ENCODE peak calls at places on chromosomes 1 and 21, in nine cellular contexts. One of them, this sample, is unnamed.
A peak's percentile ranks its signal among the peaks of the same experiment; 100 is the strongest.

GRCh38 chr1:25715888-25716287 is 84.1 kb upstream of the SELENON start:
- DNase-seq in NCI-H146: no peak
- DNase-seq in Caki2: no peak
- DNase-seq in endothelial cell: no peak
- DNase-seq in CD8-positive, alpha-beta memory T cell: no peak
- DNase-seq in H54: no peak
- DNase-seq in AG10803: no peak
- DNase-seq in fibroblast of pulmonary artery: no peak
- DNase-seq in HCT116: no peak
- DNase-seq in this sample: no peak

GRCh38 chr1:235642943-235643371 is 6.6 kb downstream of the GNG4 start:
- DNase-seq in NCI-H146: no peak
- DNase-seq in Caki2: no peak
- DNase-seq in endothelial cell: no peak
- DNase-seq in CD8-positive, alpha-beta memory T cell: no peak
- DNase-seq in H54: no peak
- DNase-seq in AG10803: no peak
- DNase-seq in fibroblast of pulmonary artery: no peak
- DNase-seq in HCT116: no peak
- DNase-seq in this sample: no peak

GRCh38 chr1:213123532-213123931 is 72.5 kb downstream of the RPS6KC1 start:
- DNase-seq in NCI-H146: peak; percentile 82
- DNase-seq in Caki2: no peak
- DNase-seq in endothelial cell: no peak
- DNase-seq in CD8-positive, alpha-beta memory T cell: no peak
- DNase-seq in H54: no peak
- DNase-seq in AG10803: peak; percentile 40
- DNase-seq in fibroblast of pulmonary artery: peak; percentile 68
- DNase-seq in HCT116: peak; percentile 72
- DNase-seq in this sample: no peak

GRCh38 chr1:44405041-44405803 is at the start of gene RNF220:
- DNase-seq in NCI-H146: peak; percentile 80
- DNase-seq in Caki2: peak; percentile 92
- DNase-seq in endothelial cell: peak; percentile 79
- DNase-seq in CD8-positive, alpha-beta memory T cell: no peak
- DNase-seq in H54: peak; percentile 65
- DNase-seq in AG10803: peak; percentile 68
- DNase-seq in fibroblast of pulmonary artery: peak; percentile 67
- DNase-seq in HCT116: peak; percentile 79
- DNase-seq in this sample: no peak

GRCh38 chr1:41277371-41277994 is 35.4 kb upstream of the SCMH1 start:
- DNase-seq in NCI-H146: no peak
- DNase-seq in Caki2: no peak
- DNase-seq in endothelial cell: no peak
- DNase-seq in CD8-positive, alpha-beta memory T cell: no peak
- DNase-seq in H54: no peak
- DNase-seq in AG10803: no peak
- DNase-seq in fibroblast of pulmonary artery: no peak
- DNase-seq in HCT116: no peak
- DNase-seq in this sample: peak; percentile 62

GRCh38 chr1:16076003-16076870 is 2.8 kb upstream of the FAM131C start:
- DNase-seq in NCI-H146: no peak
- DNase-seq in Caki2: peak; percentile 91
- DNase-seq in endothelial cell: no peak
- DNase-seq in CD8-positive, alpha-beta memory T cell: no peak
- DNase-seq in H54: peak; percentile 71
- DNase-seq in AG10803: peak; percentile 86
- DNase-seq in fibroblast of pulmonary artery: peak; percentile 89
- DNase-seq in HCT116: peak; percentile 82
- DNase-seq in this sample: no peak

GRCh38 chr1:58508629-58509028 is 37.9 kb downstream of the OMA1 start:
- DNase-seq in NCI-H146: no peak
- DNase-seq in Caki2: no peak
- DNase-seq in endothelial cell: no peak
- DNase-seq in CD8-positive, alpha-beta memory T cell: no peak
- DNase-seq in H54: no peak
- DNase-seq in AG10803: no peak
- DNase-seq in fibroblast of pulmonary artery: no peak
- DNase-seq in HCT116: no peak
- DNase-seq in this sample: no peak

GRCh38 chr1:214525535-214526019 is 25.8 kb downstream of the PTPN14 start:
- DNase-seq in NCI-H146: no peak
- DNase-seq in Caki2: peak; percentile 91
- DNase-seq in endothelial cell: no peak
- DNase-seq in CD8-positive, alpha-beta memory T cell: no peak
- DNase-seq in H54: no peak
- DNase-seq in AG10803: peak; percentile 34
- DNase-seq in fibroblast of pulmonary artery: no peak
- DNase-seq in HCT116: no peak
- DNase-seq in this sample: no peak

GRCh38 chr1:87872189-87872588 is 543.5 kb downstream of the LMO4 start:
- DNase-seq in NCI-H146: no peak
- DNase-seq in Caki2: no peak
- DNase-seq in endothelial cell: no peak
- DNase-seq in CD8-positive, alpha-beta memory T cell: no peak
- DNase-seq in H54: no peak
- DNase-seq in AG10803: no peak
- DNase-seq in fibroblast of pulmonary artery: no peak
- DNase-seq in HCT116: no peak
- DNase-seq in this sample: no peak

GRCh38 chr1:221487781-221488520 is 253.9 kb downstream of the DUSP10 start:
- DNase-seq in NCI-H146: no peak
- DNase-seq in Caki2: peak; percentile 88
- DNase-seq in endothelial cell: no peak
- DNase-seq in CD8-positive, alpha-beta memory T cell: no peak
- DNase-seq in H54: peak; percentile 27
- DNase-seq in AG10803: peak; percentile 42
- DNase-seq in fibroblast of pulmonary artery: peak; percentile 55
- DNase-seq in HCT116: no peak
- DNase-seq in this sample: no peak

GRCh38 chr1:10795305-10796021 is 983 bp downstream of the CASZ1 start:
- DNase-seq in NCI-H146: no peak
- DNase-seq in Caki2: peak; percentile 12
- DNase-seq in endothelial cell: peak; percentile 30
- DNase-seq in CD8-positive, alpha-beta memory T cell: no peak
- DNase-seq in H54: peak; percentile 29
- DNase-seq in AG10803: no peak
- DNase-seq in fibroblast of pulmonary artery: no peak
- DNase-seq in HCT116: no peak
- DNase-seq in this sample: no peak

GRCh38 chr1:39827201-39827600 is 38.5 kb upstream of the BMP8B start:
- DNase-seq in NCI-H146: no peak
- DNase-seq in Caki2: no peak
- DNase-seq in endothelial cell: no peak
- DNase-seq in CD8-positive, alpha-beta memory T cell: no peak
- DNase-seq in H54: no peak
- DNase-seq in AG10803: no peak
- DNase-seq in fibroblast of pulmonary artery: no peak
- DNase-seq in HCT116: no peak
- DNase-seq in this sample: no peak

GRCh38 chr1:54857066-54857660 is 29.8 kb downstream of the DHCR24 start:
- DNase-seq in NCI-H146: no peak
- DNase-seq in Caki2: no peak
- DNase-seq in endothelial cell: no peak
- DNase-seq in CD8-positive, alpha-beta memory T cell: no peak
- DNase-seq in H54: no peak
- DNase-seq in AG10803: no peak
- DNase-seq in fibroblast of pulmonary artery: peak; percentile 26
- DNase-seq in HCT116: no peak
- DNase-seq in this sample: no peak

GRCh38 chr1:240100351-240100750 is 8.7 kb downstream of the FMN2 start:
- DNase-seq in NCI-H146: no peak
- DNase-seq in Caki2: no peak
- DNase-seq in endothelial cell: no peak
- DNase-seq in CD8-positive, alpha-beta memory T cell: no peak
- DNase-seq in H54: no peak
- DNase-seq in AG10803: peak; percentile 75
- DNase-seq in fibroblast of pulmonary artery: no peak
- DNase-seq in HCT116: no peak
- DNase-seq in this sample: no peak

GRCh38 chr1:214472362-214472761 is 79.0 kb downstream of the PTPN14 start:
- DNase-seq in NCI-H146: no peak
- DNase-seq in Caki2: no peak
- DNase-seq in endothelial cell: no peak
- DNase-seq in CD8-positive, alpha-beta memory T cell: no peak
- DNase-seq in H54: no peak
- DNase-seq in AG10803: peak; percentile 84
- DNase-seq in fibroblast of pulmonary artery: no peak
- DNase-seq in HCT116: no peak
- DNase-seq in this sample: no peak

GRCh38 chr1:205077934-205078311 is 6.3 kb downstream of the TMEM81 start:
- DNase-seq in NCI-H146: no peak
- DNase-seq in Caki2: no peak
- DNase-seq in endothelial cell: no peak
- DNase-seq in CD8-positive, alpha-beta memory T cell: no peak
- DNase-seq in H54: no peak
- DNase-seq in AG10803: peak; percentile 35
- DNase-seq in fibroblast of pulmonary artery: peak; percentile 54
- DNase-seq in HCT116: no peak
- DNase-seq in this sample: no peak

GRCh38 chr1:41629571-41629970 is 145.1 kb upstream of the EDN2 start:
- DNase-seq in NCI-H146: no peak
- DNase-seq in Caki2: peak; percentile 70
- DNase-seq in endothelial cell: no peak
- DNase-seq in CD8-positive, alpha-beta memory T cell: no peak
- DNase-seq in H54: no peak
- DNase-seq in AG10803: peak; percentile 98
- DNase-seq in fibroblast of pulmonary artery: peak; percentile 78
- DNase-seq in HCT116: no peak
- DNase-seq in this sample: no peak

GRCh38 chr1:210236386-210236839 is 3.8 kb downstream of the SERTAD4 start:
- DNase-seq in NCI-H146: no peak
- DNase-seq in Caki2: peak; percentile 55
- DNase-seq in endothelial cell: no peak
- DNase-seq in CD8-positive, alpha-beta memory T cell: no peak
- DNase-seq in H54: no peak
- DNase-seq in AG10803: no peak
- DNase-seq in fibroblast of pulmonary artery: peak; percentile 45
- DNase-seq in HCT116: no peak
- DNase-seq in this sample: no peak

GRCh38 chr21:29390778-29391177 is 92.1 kb downstream of the BACH1 start:
- DNase-seq in NCI-H146: no peak
- DNase-seq in Caki2: no peak
- DNase-seq in endothelial cell: no peak
- DNase-seq in CD8-positive, alpha-beta memory T cell: no peak
- DNase-seq in H54: no peak
- DNase-seq in AG10803: peak; percentile 25
- DNase-seq in fibroblast of pulmonary artery: no peak
- DNase-seq in HCT116: no peak
- DNase-seq in this sample: no peak

GRCh38 chr1:5990913-5991783 is 1.1 kb downstream of the NPHP4 start:
- DNase-seq in NCI-H146: peak; percentile 32
- DNase-seq in Caki2: no peak
- DNase-seq in endothelial cell: peak; percentile 50
- DNase-seq in CD8-positive, alpha-beta memory T cell: peak; percentile 44
- DNase-seq in H54: peak; percentile 31
- DNase-seq in AG10803: peak; percentile 15
- DNase-seq in fibroblast of pulmonary artery: peak; percentile 20
- DNase-seq in HCT116: no peak
- DNase-seq in this sample: no peak

GRCh38 chr21:44804762-44805161 is 3.1 kb upstream of the UBE2G2 start:
- DNase-seq in NCI-H146: no peak
- DNase-seq in Caki2: no peak
- DNase-seq in endothelial cell: no peak
- DNase-seq in CD8-positive, alpha-beta memory T cell: no peak
- DNase-seq in H54: no peak
- DNase-seq in AG10803: no peak
- DNase-seq in fibroblast of pulmonary artery: no peak
- DNase-seq in HCT116: no peak
- DNase-seq in this sample: no peak

GRCh38 chr1:219904934-219905333 is 23.4 kb downstream of the SLC30A10 start:
- DNase-seq in NCI-H146: no peak
- DNase-seq in Caki2: no peak
- DNase-seq in endothelial cell: no peak
- DNase-seq in CD8-positive, alpha-beta memory T cell: no peak
- DNase-seq in H54: no peak
- DNase-seq in AG10803: no peak
- DNase-seq in fibroblast of pulmonary artery: no peak
- DNase-seq in HCT116: no peak
- DNase-seq in this sample: no peak

GRCh38 chr1:17214876-17215544 is 10.1 kb downstream of the PADI1 start:
- DNase-seq in NCI-H146: no peak
- DNase-seq in Caki2: no peak
- DNase-seq in endothelial cell: no peak
- DNase-seq in CD8-positive, alpha-beta memory T cell: no peak
- DNase-seq in H54: no peak
- DNase-seq in AG10803: no peak
- DNase-seq in fibroblast of pulmonary artery: no peak
- DNase-seq in HCT116: no peak
- DNase-seq in this sample: no peak

GRCh38 chr21:34670962-34671348 is 2.2 kb downstream of the CLIC6 start:
- DNase-seq in NCI-H146: no peak
- DNase-seq in Caki2: no peak
- DNase-seq in endothelial cell: no peak
- DNase-seq in CD8-positive, alpha-beta memory T cell: no peak
- DNase-seq in H54: no peak
- DNase-seq in AG10803: no peak
- DNase-seq in fibroblast of pulmonary artery: no peak
- DNase-seq in HCT116: no peak
- DNase-seq in this sample: no peak